ENCODE peak calls at places on chromosomes 1 and 21, in five cellular contexts. A is lower lobe of right lung, G is tibial nerve, E is H1, T is mucosa of descending colon. F is an unnamed sample.

GRCh38 chr1:3170566-3171453 is 101.8 kb downstream of the PRDM16 start:
- DNase-seq in A (peak; percentile 79), T (peak; percentile 79), G (peak; percentile 31), E (no peak), F (peak; percentile 85)

GRCh38 chr21:37626320-37626719 is 259.7 kb downstream of the DYRK1A start:
- DNase-seq in E (no peak), T (no peak), G (no peak), A (no peak), F (no peak)

GRCh38 chr1:31064685-31065309 is 720 bp downstream of the PUM1 start:
- DNase-seq in A (peak; percentile 46), G (no peak), T (peak; percentile 60), E (no peak), F (no peak)

GRCh38 chr1:206905295-206906164 is 8.3 kb downstream of the IL24 start:
- DNase-seq in G (no peak), T (no peak), A (no peak), E (no peak), F (no peak)

GRCh38 chr1:8666394-8667167 is 150.9 kb downstream of the RERE start:
- DNase-seq in G (no peak), T (no peak), E (no peak), A (no peak), F (no peak)

GRCh38 chr1:51482881-51483280 is 36.2 kb downstream of the EPS15 start:
- DNase-seq in T (no peak), G (no peak), E (no peak), A (no peak), F (no peak)

GRCh38 chr21:41641821-41642368 is 125.0 kb downstream of the RIPK4 start:
- DNase-seq in G (peak; percentile 71), T (no peak), E (no peak), A (no peak), F (peak; percentile 36)

GRCh38 chr1:54861070-54861761 is 25.8 kb downstream of the DHCR24 start:
- DNase-seq in E (no peak), A (no peak), G (no peak), T (no peak), F (no peak)

GRCh38 chr1:31095298-31095981 is 29.9 kb upstream of the PUM1 start:
- DNase-seq in E (no peak), G (no peak), A (no peak), T (no peak), F (no peak)

GRCh38 chr1:9150582-9151290 is 21.8 kb upstream of the GPR157 start:
- DNase-seq in G (peak; percentile 40), T (no peak), E (no peak), A (no peak), F (no peak)

GRCh38 chr1:108785264-108785663 is 38.8 kb downstream of the STXBP3 start:
- DNase-seq in G (no peak), A (no peak), T (no peak), E (no peak), F (no peak)

GRCh38 chr1:174206148-174206826 is 47.0 kb downstream of the RABGAP1L start:
- DNase-seq in G (peak; percentile 11), A (no peak), T (no peak), E (no peak), F (no peak)

GRCh38 chr1:44508397-44508745 is 103.3 kb downstream of the RNF220 start:
- DNase-seq in E (no peak), A (no peak), T (no peak), G (no peak), F (no peak)

GRCh38 chr1:232894436-232894835 is 56.0 kb upstream of the NTPCR start:
- DNase-seq in E (no peak), A (no peak), G (no peak), T (no peak), F (no peak)

GRCh38 chr1:86335906-86336305 is 60.2 kb downstream of the ODF2L start:
- DNase-seq in A (no peak), E (no peak), G (no peak), T (no peak), F (no peak)

GRCh38 chr1:180168786-180169640 is 14.3 kb downstream of the QSOX1 start:
- DNase-seq in T (peak; percentile 86), E (no peak), A (peak; percentile 58), G (no peak), F (peak; percentile 78)

GRCh38 chr1:180167721-180168467 is 13.2 kb downstream of the QSOX1 start:
- DNase-seq in T (peak; percentile 94), A (peak; percentile 90), E (peak; percentile 81), G (no peak), F (peak; percentile 92)

GRCh38 chr1:180171691-180172090 is 17.0 kb downstream of the QSOX1 start:
- DNase-seq in G (no peak), E (no peak), T (no peak), A (no peak), F (peak; percentile 26)

GRCh38 chr1:180170569-180170968 is 15.9 kb downstream of the QSOX1 start:
- DNase-seq in A (no peak), E (no peak), T (peak; percentile 44), G (no peak), F (peak; percentile 30)

DNA sequence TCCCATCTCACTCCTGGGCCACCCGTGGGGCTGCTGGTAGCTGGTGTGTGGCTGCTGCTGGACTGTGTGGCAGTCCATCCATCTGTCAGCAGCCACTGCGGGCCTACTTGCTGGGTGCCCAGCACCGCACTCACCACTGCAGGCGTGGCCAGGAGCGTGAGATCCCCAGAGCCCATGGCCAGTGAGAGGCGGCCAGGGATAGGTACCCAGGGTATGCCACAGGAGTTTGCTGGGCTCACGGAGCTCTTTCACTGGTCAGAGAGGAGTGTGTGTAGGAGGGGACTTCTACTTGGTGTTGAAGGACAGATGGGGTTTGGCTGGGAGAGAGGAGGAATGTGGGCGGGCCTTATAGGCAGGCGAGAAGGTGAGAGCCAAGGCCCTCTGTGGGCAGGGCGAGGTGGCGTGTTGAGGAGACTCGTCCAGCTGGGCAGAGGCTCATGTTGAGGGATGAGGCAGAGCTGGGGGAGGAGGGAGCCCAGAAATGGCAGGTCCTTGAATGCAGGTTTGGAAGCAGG is 15.0 kb downstream of the QSOX1 start:
- DNase-seq in E (no peak), T (peak; percentile 48), G (no peak), A (no peak), F (peak; percentile 63)
- H3K4me1 ChIP-seq in E (peaks cover 19% of the 10 kb centered on the region), T (peaks cover 33% of the 10 kb centered on the region), G (peaks cover 19% of the 10 kb centered on the region), A (peaks cover 73% of the 10 kb centered on the region), F (peaks cover 57% of the 10 kb centered on the region)

DNA sequence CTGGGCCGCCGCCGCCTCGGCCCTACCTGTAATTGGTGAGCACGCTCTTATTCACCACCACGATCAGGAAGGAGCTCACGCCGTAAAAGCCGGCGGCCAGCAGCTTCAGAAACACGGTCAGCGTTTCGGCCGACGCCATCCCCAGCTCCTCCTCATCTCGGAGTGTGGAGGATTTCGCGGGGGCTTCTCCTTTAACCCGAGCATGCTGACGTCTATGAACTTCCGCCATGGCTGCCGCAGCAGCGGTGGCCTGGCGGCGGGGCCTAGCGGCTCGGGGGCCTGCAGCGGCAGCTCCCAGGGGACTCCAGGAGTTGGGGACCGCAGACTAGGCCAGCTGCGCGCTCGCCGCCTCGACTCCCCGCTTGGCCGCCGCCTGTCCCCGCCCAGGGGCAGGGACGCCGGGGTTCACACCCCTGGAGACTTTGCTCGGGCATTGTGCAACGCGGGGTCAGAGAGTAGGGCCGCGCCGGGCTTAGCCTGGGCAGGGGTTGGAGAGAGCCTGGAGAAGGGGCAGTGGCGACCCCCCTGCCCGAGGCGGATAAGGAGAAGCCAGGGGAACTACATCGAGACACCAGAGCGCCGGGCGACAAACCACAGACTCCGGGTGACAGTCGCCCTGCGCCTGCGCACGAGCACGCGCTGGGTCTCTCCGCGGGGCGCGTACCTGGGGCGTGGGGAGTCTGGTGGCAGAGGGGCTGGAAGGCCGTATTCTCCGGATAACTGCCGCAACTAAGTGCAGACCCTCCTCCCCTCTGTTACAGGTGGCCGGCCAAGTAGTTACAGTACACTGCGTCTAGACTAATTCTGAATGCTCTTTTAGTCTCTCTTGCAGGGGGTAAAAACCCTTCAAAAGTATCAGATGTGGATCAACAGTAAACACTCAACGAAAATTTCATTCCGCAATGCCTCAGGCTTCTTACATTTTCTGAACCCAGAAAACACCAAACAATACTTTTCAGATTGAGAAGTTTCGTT is at the start of gene SLC35D1:
- DNase-seq in A (peak; percentile 84), G (peak; percentile 58), E (peak; percentile 61), T (peak; percentile 90), F (peak; percentile 90)
- TF ChIP-seq CTCF in A (no peak), G (no peak), E (no peak), T (no peak), F (no peak)

DNA sequence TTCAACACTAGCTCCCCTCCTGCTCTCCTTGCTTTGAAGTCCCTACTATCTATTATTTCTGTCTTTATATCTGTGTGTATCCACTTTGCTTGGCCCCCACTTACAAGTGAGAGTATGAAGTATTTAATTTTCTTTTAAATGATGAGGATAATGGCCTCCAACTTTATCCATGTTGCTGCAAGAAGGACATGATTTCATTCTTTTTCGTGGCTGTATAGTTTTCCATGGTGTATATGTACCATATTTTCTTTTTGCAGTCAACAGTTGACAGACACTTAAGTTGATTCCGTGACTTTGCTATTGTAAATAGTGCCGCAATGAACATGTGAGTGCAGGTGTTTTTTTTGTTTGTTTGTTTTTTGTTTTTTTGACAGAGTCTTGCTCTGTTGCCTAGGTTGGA is 365.6 kb downstream of the ZP4 start:
- DNase-seq in G (no peak), T (no peak), E (no peak), A (no peak), F (no peak)
- H3K4me1 ChIP-seq in G (no peaks in the 10 kb centered on the region), T (no peaks in the 10 kb centered on the region), E (no peaks in the 10 kb centered on the region), A (no peaks in the 10 kb centered on the region), F (no peaks in the 10 kb centered on the region)

DNA sequence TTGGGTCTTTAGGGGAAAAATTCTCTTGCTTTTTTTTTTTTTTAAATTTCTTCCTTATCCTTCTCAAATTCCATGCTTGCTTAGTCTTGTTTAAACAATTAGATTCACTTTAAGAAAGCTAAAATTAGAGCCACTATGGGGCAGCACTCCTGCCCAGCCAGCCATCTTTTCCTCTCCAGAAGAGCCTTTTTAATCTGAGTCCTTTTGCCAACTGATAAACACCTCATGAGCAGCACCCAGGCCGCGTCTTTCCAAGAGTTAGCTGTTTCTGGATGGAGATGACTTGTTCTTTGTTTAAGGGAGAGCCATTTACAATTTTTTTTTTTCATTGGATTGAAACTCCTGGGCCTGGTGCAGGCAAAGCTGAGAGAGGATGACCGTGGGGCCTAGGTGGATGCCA is 53.3 kb upstream of the TSPAN2 start:
- DNase-seq in T (no peak), G (no peak), E (no peak), A (no peak), F (no peak)
- TF ChIP-seq CTCF in T (no peak), G (no peak), E (no peak), A (no peak), F (no peak)

GRCh38 chr1:99672022-99672421 is 26.1 kb downstream of the PALMD start:
- DNase-seq in A (no peak), T (no peak), E (no peak), G (no peak), F (no peak)
- H3K4me1 ChIP-seq in A (peaks cover 15% of the 10 kb centered on the region), T (no peaks in the 10 kb centered on the region), E (no peaks in the 10 kb centered on the region), G (peaks cover 47% of the 10 kb centered on the region), F (peaks cover 6% of the 10 kb centered on the region)

DNA sequence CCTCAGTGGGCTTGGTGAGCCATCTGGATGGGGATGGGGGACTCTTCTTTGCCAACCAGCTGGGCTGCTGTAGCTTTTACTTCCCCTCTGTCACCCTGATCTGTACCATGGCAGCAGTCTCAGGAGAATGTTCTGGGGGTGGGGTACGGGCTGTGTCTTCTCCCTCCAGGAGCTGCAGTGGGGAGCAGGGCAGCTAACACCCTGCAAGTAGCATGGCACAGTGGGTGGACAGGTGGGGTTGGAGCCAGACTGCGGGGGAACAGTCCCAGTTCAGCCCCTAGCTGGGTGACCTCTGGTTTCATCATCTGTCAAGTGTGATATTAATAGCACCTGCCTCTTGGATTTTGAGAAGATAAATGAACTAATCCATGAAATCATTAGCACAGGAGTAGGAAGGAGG is 3.1 kb downstream of the NFASC start:
- DNase-seq in E (no peak), G (no peak), A (no peak), T (no peak), F (no peak)
- TF ChIP-seq CTCF in E (no peak), G (no peak), A (no peak), T (no peak), F (no peak)